ENCODE peak calls at places on chromosomes 11 and 22, in six cellular contexts. I is IMR-90, R is neuronal stem cell, D is H9, A is H1, H is mesenchymal stem cell. Z is an unnamed sample.

GRCh38 chr11:8839957-8840945 is 70.7 kb upstream of the AKIP1 start:
- DNase-seq in H (peak; percentile 92), D (peak; percentile 63), R (peak; percentile 66), A (peak; percentile 50), I (peak; percentile 74), Z (peak; percentile 65)

GRCh38 chr11:120523196-120523595 is 11.6 kb downstream of the GRIK4 start:
- DNase-seq in I (no peak), H (no peak), A (no peak), D (peak; percentile 43), R (no peak), Z (no peak)

GRCh38 chr11:64121637-64122410 is 44.1 kb downstream of the MACROD1 start:
- DNase-seq in R (no peak), D (no peak), A (no peak), I (peak; percentile 95), H (peak; percentile 93), Z (no peak)

GRCh38 chr11:129291556-129291955 is 84.1 kb upstream of the BARX2 start:
- DNase-seq in H (no peak), R (no peak), A (no peak), D (no peak), I (no peak), Z (no peak)

GRCh38 chr11:88618716-88619462 is 281.4 kb upstream of the CTSC start:
- DNase-seq in H (no peak), A (no peak), R (no peak), I (no peak), D (no peak), Z (no peak)

GRCh38 chr11:46392421-46393230 is 1.1 kb upstream of the CHRM4 start:
- DNase-seq in H (peak; percentile 85), A (peak; percentile 97), R (peak; percentile 91), D (peak; percentile 92), I (peak; percentile 72), Z (peak; percentile 90)

GRCh38 chr22:25564979-25565677 is 653 bp downstream of the GRK3 start:
- DNase-seq in A (peak; percentile 83), D (peak; percentile 81), H (peak; percentile 11), I (no peak), R (no peak), Z (peak; percentile 84)

GRCh38 chr22:39381930-39382329 is 17.6 kb upstream of the TAB1 start:
- DNase-seq in D (no peak), A (no peak), H (no peak), R (no peak), I (no peak), Z (no peak)

GRCh38 chr11:65860278-65861164 is at the start of gene MUS81:
- DNase-seq in H (peak; percentile 98), A (peak; percentile 99), I (peak; percentile 97), R (peak; percentile 95), D (peak; percentile 97), Z (peak; percentile 99)

GRCh38 chr11:65861533-65862183 is 1.4 kb downstream of the MUS81 start:
- DNase-seq in I (no peak), R (no peak), A (no peak), D (peak; percentile 23), H (no peak), Z (no peak)

GRCh38 chr11:65862191-65862735 is 2.0 kb downstream of the MUS81 start:
- DNase-seq in I (no peak), A (no peak), D (peak; percentile 15), R (no peak), H (no peak), Z (no peak)

GRCh38 chr11:65859812-65860277 is 388 bp upstream of the MUS81 start:
- DNase-seq in R (no peak), I (no peak), A (no peak), H (no peak), D (no peak), Z (no peak)

DNA sequence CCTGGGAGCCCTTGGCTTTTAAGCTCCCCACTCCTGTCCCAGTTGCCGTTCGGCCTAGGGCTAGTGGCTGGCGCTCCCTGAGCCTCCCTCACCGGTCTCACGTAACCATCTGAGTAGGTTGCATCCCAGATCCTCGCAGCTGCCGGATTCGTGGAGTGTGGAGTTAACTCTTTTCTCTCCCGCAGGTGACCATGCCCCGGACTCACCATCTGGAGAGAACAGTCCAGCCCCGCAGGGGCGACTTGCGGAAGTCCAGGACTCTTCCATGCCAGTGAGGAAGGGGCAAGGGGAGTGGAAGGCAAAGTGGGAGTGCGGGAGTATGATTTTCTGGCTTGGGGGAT is 902 bp downstream of the MUS81 start:
- DNase-seq in D (no peak), A (no peak), H (no peak), I (no peak), R (no peak), Z (no peak)
- H2BK120ac ChIP-seq in D (no peak overlapping the region), A (no peak overlapping the region), H (peak overlapping the region; percentile 50), I (peak overlapping the region; percentile 70), R (peak overlapping the region; percentile 91), Z (no peak overlapping the region)

GRCh38 chr22:36887164-36887563 is 26.3 kb upstream of the CSF2RB start:
- DNase-seq in R (no peak), D (no peak), H (no peak), I (no peak), A (no peak), Z (no peak)
- H3K23ac ChIP-seq in R (no peak overlapping the region), D (no peak overlapping the region), H (no peak overlapping the region), I (no peak overlapping the region), A (no peak overlapping the region), Z (no peak overlapping the region)

GRCh38 chr22:44440224-44441160 is 57.5 kb downstream of the RTL6 start:
- DNase-seq in D (no peak), A (no peak), I (no peak), R (no peak), H (no peak), Z (peak; percentile 58)
- H2BK120ac ChIP-seq in D (no peak overlapping the region), A (no peak overlapping the region), I (no peak overlapping the region), R (no peak overlapping the region), H (no peak overlapping the region), Z (no peak overlapping the region)

DNA sequence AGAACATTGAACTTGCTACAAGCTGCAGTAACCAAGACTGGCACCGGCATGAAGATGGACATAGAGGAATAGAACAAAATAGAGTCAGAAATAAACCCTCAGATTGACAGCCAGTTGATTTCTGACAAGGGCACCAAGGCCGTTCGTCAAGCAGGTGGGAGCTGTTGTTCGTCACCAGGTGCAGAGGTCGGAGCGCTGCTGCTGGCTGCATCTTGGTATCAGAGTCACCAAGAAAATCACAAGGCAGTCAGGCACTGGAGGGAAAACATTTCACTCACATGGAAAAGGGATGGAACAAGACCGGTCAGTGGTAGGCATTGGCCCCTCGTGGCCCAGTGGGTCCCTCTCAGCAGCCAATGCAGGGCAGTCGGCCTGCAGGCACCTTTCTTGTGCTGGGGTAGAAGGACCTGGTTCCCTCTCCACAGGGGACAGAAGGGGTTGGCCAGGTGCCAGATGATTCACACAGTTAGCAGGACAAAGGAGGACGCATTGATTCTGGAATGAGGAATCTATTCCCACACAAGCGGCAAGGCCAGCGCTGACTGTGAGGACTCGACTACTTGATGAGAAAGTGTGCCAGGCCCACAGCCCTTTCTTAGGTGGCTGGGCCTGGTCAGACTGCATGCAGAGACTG is 115.8 kb upstream of the FGF3 start:
- DNase-seq in D (peak; percentile 82), A (no peak), R (no peak), H (peak; percentile 38), I (peak; percentile 27), Z (peak; percentile 29)
- H3K23ac ChIP-seq in D (no peak overlapping the region), A (no peak overlapping the region), R (no peak overlapping the region), H (no peak overlapping the region), I (no peak overlapping the region), Z (no peak overlapping the region)

GRCh38 chr11:132116516-132116915 is 746.1 kb downstream of the NTM start:
- DNase-seq in I (no peak), R (no peak), A (no peak), D (no peak), H (no peak), Z (no peak)
- H2BK120ac ChIP-seq in I (no peak overlapping the region), R (no peak overlapping the region), A (no peak overlapping the region), D (no peak overlapping the region), H (no peak overlapping the region), Z (no peak overlapping the region)

GRCh38 chr11:133886029-133886428 is 40.7 kb upstream of the SPATA19 start:
- DNase-seq in R (no peak), D (no peak), A (no peak), H (no peak), I (no peak), Z (no peak)
- H3K23ac ChIP-seq in R (no peak overlapping the region), D (no peak overlapping the region), A (no peak overlapping the region), H (no peak overlapping the region), I (no peak overlapping the region), Z (no peak overlapping the region)

GRCh38 chr22:24232725-24233124 is 12.2 kb downstream of the GGT5 start:
- DNase-seq in A (no peak), H (no peak), I (no peak), D (no peak), R (no peak), Z (no peak)

GRCh38 chr22:24232124-24232523 is 12.8 kb downstream of the GGT5 start:
- DNase-seq in D (no peak), A (no peak), H (no peak), R (no peak), I (no peak), Z (no peak)

GRCh38 chr22:24231706-24232105 is 13.2 kb downstream of the GGT5 start:
- DNase-seq in D (no peak), A (no peak), R (no peak), I (no peak), H (no peak), Z (no peak)

GRCh38 chr22:24233235-24233634 is 11.6 kb downstream of the GGT5 start:
- DNase-seq in R (no peak), A (no peak), D (no peak), I (no peak), H (no peak), Z (no peak)

DNA sequence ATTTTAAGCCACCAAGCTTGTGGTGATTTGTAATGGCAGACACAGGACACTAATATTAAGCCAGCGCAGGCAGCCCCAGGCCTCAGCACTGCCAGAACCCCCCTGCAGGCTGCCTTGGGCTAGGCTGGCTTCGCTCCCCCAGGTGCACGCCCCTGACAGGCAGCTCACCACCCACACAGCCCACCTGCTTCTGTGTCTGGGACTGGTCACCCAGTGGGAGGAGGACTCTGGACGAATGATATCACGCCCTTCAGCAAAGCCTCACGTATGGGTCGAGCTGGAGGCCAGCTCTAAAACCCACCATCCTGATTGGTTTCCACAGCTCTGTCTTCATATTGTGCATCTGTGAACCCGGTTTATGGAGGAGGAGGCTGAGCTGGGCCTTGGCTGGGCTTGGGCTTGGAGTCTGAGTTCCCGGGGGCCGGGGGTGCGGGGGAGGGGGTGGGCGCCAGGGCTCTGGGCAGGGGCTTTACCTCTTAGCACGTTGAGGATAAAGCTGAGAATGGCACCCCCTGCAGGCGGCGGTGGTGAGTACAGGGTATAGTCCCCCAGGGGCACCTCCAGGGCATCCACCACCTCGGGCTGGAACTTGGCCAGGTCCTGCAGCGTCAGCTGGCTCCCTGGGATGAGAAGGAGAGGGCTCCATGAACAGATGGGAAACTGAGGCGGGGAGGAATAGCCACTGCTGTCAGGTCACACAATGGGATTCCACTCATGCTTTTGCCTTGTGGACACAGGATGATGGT is 13.8 kb downstream of the GGT5 start:
- DNase-seq in R (no peak), D (peak; percentile 88), I (no peak), A (peak; percentile 98), H (no peak), Z (peak; percentile 70)
- H2BK120ac ChIP-seq in R (no peak overlapping the region), D (no peak overlapping the region), I (no peak overlapping the region), A (no peak overlapping the region), H (no peak overlapping the region), Z (no peak overlapping the region)

GRCh38 chr22:19494001-19494560 is 14.4 kb downstream of the CDC45 start:
- DNase-seq in A (no peak), H (no peak), R (no peak), D (no peak), I (no peak), Z (no peak)
- H3K23ac ChIP-seq in A (no peak overlapping the region), H (no peak overlapping the region), R (no peak overlapping the region), D (no peak overlapping the region), I (no peak overlapping the region), Z (no peak overlapping the region)